ENCODE peak calls at places on chromosomes 7 and 10, in five cellular contexts. D is MCF 10A, B is GM13976, S is NCI-H1417, C is NAMALWA. P is an unnamed sample.

GRCh38 chr10:117131390-117132327 is 6.4 kb downstream of the VAX1 start:
- DNase-seq in D (no peak), S (no peak), B (no peak), C (no peak), P (no peak)

GRCh38 chr7:70392282-70392681 is 739.7 kb upstream of the GALNT17 start:
- DNase-seq in B (no peak), S (no peak), D (no peak), C (no peak), P (no peak)

GRCh38 chr7:5638994-5639393 is 142.5 kb downstream of the RNF216 start:
- DNase-seq in S (no peak), B (no peak), C (no peak), D (no peak), P (no peak)

GRCh38 chr10:4721994-4722753 is 103.8 kb upstream of the AKR1E2 start:
- DNase-seq in D (peak; percentile 22), B (no peak), S (no peak), C (peak; percentile 5), P (no peak)

GRCh38 chr10:131249238-131249956 is 62.1 kb downstream of the TCERG1L start:
- DNase-seq in B (no peak), C (no peak), S (peak; percentile 56), D (no peak), P (no peak)

GRCh38 chr10:69446229-69446628 is 5.0 kb upstream of the TSPAN15 start:
- DNase-seq in D (no peak), C (no peak), S (no peak), B (no peak), P (no peak)

GRCh38 chr10:111856631-111857030 is 326.9 kb downstream of the GPAM start:
- DNase-seq in C (no peak), B (no peak), D (peak; percentile 11), S (no peak), P (no peak)

GRCh38 chr7:7681936-7682329 is 36.5 kb downstream of the RPA3 start:
- DNase-seq in C (no peak), D (no peak), S (no peak), B (no peak), P (no peak)

GRCh38 chr7:18978108-18978495 is 139.3 kb downstream of the TWIST1 start:
- DNase-seq in C (no peak), S (no peak), B (no peak), D (peak; percentile 92), P (peak; percentile 95)

GRCh38 chr7:29228289-29229011 is 33.9 kb downstream of the CHN2 start:
- DNase-seq in B (no peak), C (no peak), S (no peak), D (no peak), P (no peak)

GRCh38 chr7:6614941-6615737 is at the start of gene ZNF853:
- DNase-seq in S (peak; percentile 61), B (no peak), D (no peak), C (no peak), P (no peak)

GRCh38 chr10:125734823-125735222 is 15.3 kb downstream of the EDRF1 start:
- DNase-seq in C (no peak), B (no peak), S (no peak), D (no peak), P (no peak)

GRCh38 chr10:84343831-84344230 is 15.4 kb downstream of the CCSER2 start:
- DNase-seq in S (no peak), B (no peak), C (no peak), D (no peak), P (no peak)

GRCh38 chr7:6385110-6385792 is 62.5 kb downstream of the DAGLB start:
- DNase-seq in B (no peak), C (no peak), D (peak; percentile 96), S (no peak), P (peak; percentile 93)

GRCh38 chr7:20199015-20199737 is 18.0 kb downstream of the MACC1 start:
- DNase-seq in D (peak; percentile 85), S (peak; percentile 49), C (peak; percentile 71), B (peak; percentile 41), P (peak; percentile 95)

GRCh38 chr10:14329609-14330246 is 996 bp downstream of the FRMD4A start:
- DNase-seq in C (no peak), D (no peak), S (no peak), B (no peak), P (no peak)

GRCh38 chr7:124399941-124400340 is 365.7 kb downstream of the GPR37 start:
- DNase-seq in S (no peak), D (peak; percentile 16), C (peak; percentile 8), B (peak; percentile 15), P (no peak)

GRCh38 chr10:124983321-124983720 is 41.4 kb downstream of the ZRANB1 start:
- DNase-seq in C (no peak), S (no peak), B (no peak), D (no peak), P (peak; percentile 18)

GRCh38 chr7:1669486-1669951 is 558 bp upstream of the ELFN1 start:
- DNase-seq in B (peak; percentile 54), D (no peak), C (no peak), S (peak; percentile 46), P (no peak)

GRCh38 chr10:27446091-27446918 is 57.8 kb upstream of the RAB18 start:
- DNase-seq in S (peak; percentile 5), B (peak; percentile 8), D (peak; percentile 45), C (peak; percentile 59), P (peak; percentile 34)

GRCh38 chr7:99125505-99125865 is 18.4 kb downstream of the SMURF1 start:
- DNase-seq in C (no peak), S (no peak), B (no peak), D (no peak), P (no peak)

GRCh38 chr7:145884716-145885514 is 231.7 kb upstream of the CNTNAP2 start:
- DNase-seq in D (no peak), C (peak; percentile 30), B (no peak), S (no peak), P (peak; percentile 8)

GRCh38 chr7:56105508-56105907 is 768 bp downstream of the CHCHD2 start:
- DNase-seq in S (peak; percentile 13), C (peak; percentile 83), D (peak; percentile 55), B (no peak), P (peak; percentile 38)

GRCh38 chr7:50339990-50340500 is 35.5 kb downstream of the IKZF1 start:
- DNase-seq in C (peak; percentile 57), B (no peak), D (no peak), S (no peak), P (no peak)

GRCh38 chr7:30163231-30163894 is 28.6 kb downstream of the MTURN start:
- DNase-seq in C (no peak), D (peak; percentile 47), S (peak; percentile 79), B (no peak), P (peak; percentile 24)

GRCh38 chr7:155052982-155053381 is 17.1 kb upstream of the HTR5A start:
- DNase-seq in S (no peak), C (no peak), B (no peak), D (no peak), P (peak; percentile 69)

GRCh38 chr7:22159341-22159740 is 197.6 kb downstream of the RAPGEF5 start:
- DNase-seq in S (no peak), B (no peak), D (no peak), C (no peak), P (no peak)

GRCh38 chr7:1109581-1110310 is 21.8 kb downstream of the GPER1 start:
- DNase-seq in B (no peak), D (no peak), S (no peak), C (no peak), P (no peak)

GRCh38 chr7:156473476-156474240 is 166.9 kb upstream of the RNF32 start:
- DNase-seq in C (peak; percentile 55), B (peak; percentile 67), D (peak; percentile 57), S (peak; percentile 48), P (peak; percentile 10)

GRCh38 chr10:59536576-59537014 is 173.1 kb downstream of the SLC16A9 start:
- DNase-seq in D (no peak), C (no peak), B (no peak), S (no peak), P (peak; percentile 28)

GRCh38 chr10:63720072-63720537 is 198.9 kb downstream of the REEP3 start:
- DNase-seq in B (peak; percentile 47), C (peak; percentile 78), S (peak; percentile 31), D (peak; percentile 74), P (peak; percentile 60)

GRCh38 chr7:18400726-18401125 is 94.8 kb upstream of the HDAC9 start:
- DNase-seq in S (no peak), D (no peak), B (no peak), C (no peak), P (no peak)

GRCh38 chr10:6069101-6069931 is 7.1 kb upstream of the IL2RA start:
- DNase-seq in C (peak; percentile 92), B (no peak), D (no peak), S (no peak), P (no peak)

GRCh38 chr7:82081644-82082224 is 311.9 kb upstream of the HGF start:
- DNase-seq in C (no peak), S (no peak), B (no peak), D (no peak), P (no peak)

GRCh38 chr7:148863324-148863723 is 20.8 kb downstream of the EZH2 start:
- DNase-seq in D (no peak), B (no peak), C (no peak), S (no peak), P (no peak)

GRCh38 chr10:101941871-101942270 is 98.3 kb upstream of the KCNIP2 start:
- DNase-seq in D (no peak), C (no peak), B (no peak), S (no peak), P (peak; percentile 14)